ENCODE peak calls at places on chromosome 18, in six cellular contexts. Q is pancreas, K is GM23338, R is GM23248, M is cardiac muscle cell, J is mammary epithelial cell. V is an unnamed sample.

GRCh38 chr18:41532344-41533086 is 422.5 kb upstream of the PIK3C3 start:
- DNase-seq in Q (no peak), K (peak; percentile 69), R (peak; percentile 20), M (peak; percentile 46), J (no peak), V (no peak)

GRCh38 chr18:5058768-5059539 is 138.1 kb downstream of the AKAIN1 start:
- DNase-seq in Q (no peak), K (no peak), R (peak; percentile 12), M (no peak), J (no peak), V (no peak)

GRCh38 chr18:8397034-8397433 is 212.2 kb upstream of the RAB12 start:
- DNase-seq in Q (no peak), K (no peak), R (no peak), M (no peak), J (no peak), V (no peak)

GRCh38 chr18:69757733-69758132 is 189.9 kb downstream of the CD226 start:
- DNase-seq in Q (no peak), K (peak; percentile 69), R (peak; percentile 27), M (no peak), J (peak; percentile 21), V (no peak)

GRCh38 chr18:12282436-12283039 is 25.5 kb upstream of the TUBB6 start:
- DNase-seq in Q (no peak), K (no peak), R (peak; percentile 93), M (no peak), J (peak; percentile 92), V (no peak)

GRCh38 chr18:11808001-11808855 is 43.0 kb upstream of the CHMP1B start:
- DNase-seq in Q (no peak), K (peak; percentile 90), R (peak; percentile 13), M (no peak), J (peak; percentile 44), V (no peak)

GRCh38 chr18:50372743-50373142 is 2.1 kb upstream of the SKA1 start:
- DNase-seq in Q (no peak), K (no peak), R (no peak), M (no peak), J (no peak), V (no peak)

GRCh38 chr18:57004366-57005121 is 142.3 kb upstream of the BOD1L2 start:
- DNase-seq in Q (no peak), K (no peak), R (peak; percentile 75), M (no peak), J (peak; percentile 56), V (no peak)

GRCh38 chr18:1147616-1148184 is 243.0 kb downstream of the ADCYAP1 start:
- DNase-seq in Q (no peak), K (peak; percentile 53), R (no peak), M (peak; percentile 7), J (no peak), V (no peak)

GRCh38 chr18:9561774-9562173 is 52.6 kb downstream of the PPP4R1 start:
- DNase-seq in Q (no peak), K (no peak), R (peak; percentile 10), M (no peak), J (no peak), V (no peak)

GRCh38 chr18:54551590-54551989 is 39.5 kb upstream of the DYNAP start:
- DNase-seq in Q (no peak), K (peak; percentile 76), R (no peak), M (no peak), J (no peak), V (no peak)

GRCh38 chr18:12839057-12839525 is 44.9 kb downstream of the PTPN2 start:
- DNase-seq in Q (no peak), K (no peak), R (peak; percentile 16), M (no peak), J (peak; percentile 78), V (no peak)

GRCh38 chr18:65753520-65753919 is 2.7 kb downstream of the CDH7 start:
- DNase-seq in Q (no peak), K (peak; percentile 86), R (no peak), M (peak; percentile 73), J (no peak), V (no peak)

GRCh38 chr18:55096261-55097026 is 137.2 kb upstream of the CCDC68 start:
- DNase-seq in Q (no peak), K (peak; percentile 69), R (peak; percentile 79), M (peak; percentile 41), J (peak; percentile 62), V (no peak)

GRCh38 chr18:53534695-53535094 is 689.8 kb downstream of the MBD2 start:
- DNase-seq in Q (no peak), K (no peak), R (peak; percentile 3), M (no peak), J (no peak), V (no peak)

GRCh38 chr18:35923939-35924338 is 48.5 kb upstream of the RMP24 start:
- DNase-seq in Q (no peak), K (no peak), R (no peak), M (peak; percentile 15), J (no peak), V (peak; percentile 28)

GRCh38 chr18:35926884-35927283 is 45.6 kb upstream of the RMP24 start:
- DNase-seq in Q (no peak), K (no peak), R (no peak), M (no peak), J (no peak), V (peak; percentile 10)

GRCh38 chr18:35927431-35927830 is 45.0 kb upstream of the RMP24 start:
- DNase-seq in Q (no peak), K (no peak), R (no peak), M (no peak), J (no peak), V (no peak)
- H3K27ac ChIP-seq in Q (no peak overlapping the region), K (no peak overlapping the region), R (no peak overlapping the region), M (no peak overlapping the region), J (no peak overlapping the region), V (no peak overlapping the region)

GRCh38 chr18:3526421-3527354 is 76.7 kb downstream of the TGIF1 start:
- DNase-seq in Q (no peak), K (peak; percentile 79), R (peak; percentile 12), M (peak; percentile 52), J (peak; percentile 87), V (no peak)
- H3K4me3 ChIP-seq in Q (no peak overlapping the region), K (no peak overlapping the region), R (no peak overlapping the region), M (no peak overlapping the region), J (no peak overlapping the region), V (no peak overlapping the region)

GRCh38 chr18:22176622-22177495 is 7.5 kb downstream of the GATA6 start:
- DNase-seq in Q (peak; percentile 81), K (peak; percentile 55), R (peak; percentile 40), M (peak; percentile 41), J (no peak), V (no peak)
- H3K4me1 ChIP-seq in Q (peaks cover 8% of the 10 kb centered on the region), K (peaks cover 12% of the 10 kb centered on the region), R (peaks cover 23% of the 10 kb centered on the region), M (peaks cover 50% of the 10 kb centered on the region), J (peaks cover 10% of the 10 kb centered on the region), V (peaks cover 7% of the 10 kb centered on the region)

GRCh38 chr18:2905802-2906521 is 59.2 kb downstream of the EMILIN2 start:
- DNase-seq in Q (peak; percentile 74), K (peak; percentile 69), R (peak; percentile 69), M (no peak), J (no peak), V (peak; percentile 72)
- H3K27ac ChIP-seq in Q (peak overlapping the region; percentile 41), K (no peak overlapping the region), R (peak overlapping the region; percentile 4), M (no peak overlapping the region), J (no peak overlapping the region), V (peak overlapping the region; percentile 90)

DNA sequence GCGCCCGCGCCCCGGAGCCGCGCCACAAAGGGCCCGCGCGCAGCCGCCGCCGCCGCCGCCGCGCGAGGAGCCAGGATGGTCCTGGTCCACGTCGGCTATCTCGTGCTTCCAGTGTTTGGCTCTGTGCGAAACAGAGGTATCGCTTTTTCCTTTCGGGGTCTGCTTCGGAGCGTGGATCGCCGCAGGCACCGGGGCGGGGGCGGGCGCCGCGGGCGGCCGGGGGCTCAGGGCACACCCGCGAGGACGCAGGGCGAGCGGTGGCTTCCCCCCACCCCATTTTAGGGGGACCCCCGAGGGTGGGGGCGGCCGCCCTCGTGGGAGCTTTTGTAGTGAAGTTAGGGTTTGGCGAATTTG is 230.0 kb downstream of the HAUS1 start:
- DNase-seq in Q (no peak), K (no peak), R (peak; percentile 17), M (no peak), J (no peak), V (no peak)
- H3K4me3 ChIP-seq in Q (peak overlapping the region; percentile 37), K (peak overlapping the region; percentile 87), R (peak overlapping the region; percentile 53), M (peak overlapping the region; percentile 99), J (peak overlapping the region; percentile 57), V (peak overlapping the region; percentile 45)

GRCh38 chr18:61600422-61600821 is 267.2 kb downstream of the CDH20 start:
- DNase-seq in Q (no peak), K (no peak), R (no peak), M (no peak), J (no peak), V (no peak)
- H3K4me1 ChIP-seq in Q (no peaks in the 10 kb centered on the region), K (peaks cover 27% of the 10 kb centered on the region), R (peaks cover 50% of the 10 kb centered on the region), M (peaks cover 6% of the 10 kb centered on the region), J (peaks cover 16% of the 10 kb centered on the region), V (peaks cover 4% of the 10 kb centered on the region)

DNA sequence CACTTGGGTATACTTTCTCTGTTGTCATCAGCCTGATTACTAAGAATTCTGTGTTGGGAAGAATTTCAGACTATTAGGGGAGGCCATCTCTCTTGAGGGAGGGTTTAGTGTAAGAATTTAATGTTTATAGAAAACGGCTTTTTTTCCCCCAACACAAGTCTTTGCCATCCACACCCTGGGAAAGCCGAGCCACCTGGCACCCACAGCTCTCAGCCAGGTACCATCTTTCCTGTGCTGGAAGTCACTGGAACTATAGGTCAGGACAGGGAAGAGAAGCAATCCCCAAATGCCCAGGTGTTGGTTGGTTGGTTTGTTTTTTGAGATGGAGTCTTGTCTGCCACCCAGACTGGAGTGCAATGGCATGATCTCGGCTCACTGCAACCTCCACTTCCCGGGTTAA is 155.1 kb downstream of the SMAD7 start:
- DNase-seq in Q (no peak), K (no peak), R (no peak), M (no peak), J (no peak), V (no peak)
- H3K27ac ChIP-seq in Q (no peak overlapping the region), K (no peak overlapping the region), R (no peak overlapping the region), M (no peak overlapping the region), J (no peak overlapping the region), V (no peak overlapping the region)

GRCh38 chr18:22915337-22915736 is 17.8 kb upstream of the RBBP8 start:
- DNase-seq in Q (no peak), K (no peak), R (no peak), M (no peak), J (no peak), V (no peak)
- H3K4me3 ChIP-seq in Q (no peak overlapping the region), K (no peak overlapping the region), R (no peak overlapping the region), M (no peak overlapping the region), J (peak overlapping the region; percentile 83), V (no peak overlapping the region)

GRCh38 chr18:3597159-3597977 is 147.4 kb downstream of the TGIF1 start:
- DNase-seq in Q (no peak), K (no peak), R (no peak), M (no peak), J (no peak), V (no peak)
- H3K4me1 ChIP-seq in Q (peaks cover 7% of the 10 kb centered on the region), K (peaks cover 57% of the 10 kb centered on the region), R (peaks cover 45% of the 10 kb centered on the region), M (peaks cover 46% of the 10 kb centered on the region), J (peaks cover 50% of the 10 kb centered on the region), V (peaks cover 12% of the 10 kb centered on the region)